ENCODE peak calls at places on chromosomes 4 and X, in ten cellular contexts. I, V, C, X, J, U, G, L, M and Q are unnamed samples.
A peak's percentile ranks its signal among the peaks of the same experiment; 100 is the strongest.

GRCh38 chrX:111779582-111779981 is 96.4 kb upstream of the TRPC5OS start:
- DNase-seq in I (no peak), V (no peak), C (no peak), X (no peak), J (no peak), U (no peak), G (no peak), L (peak; percentile 9), M (no peak), Q (no peak)

GRCh38 chrX:1853916-1854315 is 239.1 kb downstream of the ASMT start:
- DNase-seq in I (no peak), V (no peak), C (no peak), X (no peak), J (no peak), U (no peak), G (no peak), L (peak; percentile 11), M (no peak), Q (no peak)

GRCh38 chr4:13837228-13837627 is 209.7 kb upstream of the BOD1L1 start:
- DNase-seq in I (no peak), V (no peak), C (no peak), X (no peak), J (no peak), U (no peak), G (no peak), L (no peak), M (no peak), Q (no peak)

GRCh38 chr4:86960557-86960959 is 25.7 kb downstream of the AFF1 start:
- DNase-seq in I (no peak), V (no peak), C (no peak), X (no peak), J (no peak), U (no peak), G (no peak), L (no peak), M (no peak), Q (no peak)

GRCh38 chrX:9597361-9598035 is 132.6 kb downstream of the TBL1X start:
- DNase-seq in I (no peak), V (no peak), C (no peak), X (no peak), J (no peak), U (no peak), G (no peak), L (no peak), M (no peak), Q (no peak)

GRCh38 chrX:49978191-49978590 is 55.8 kb downstream of the CLCN5 start:
- DNase-seq in I (no peak), V (no peak), C (no peak), X (no peak), J (no peak), U (no peak), G (peak; percentile 71), L (peak; percentile 25), M (no peak), Q (no peak)

GRCh38 chrX:84339507-84340364 is 151.7 kb upstream of the RPS6KA6 start:
- DNase-seq in I (peak; percentile 14), V (no peak), C (no peak), X (no peak), J (no peak), U (peak; percentile 29), G (peak; percentile 32), L (peak; percentile 36), M (no peak), Q (no peak)

GRCh38 chr4:138050601-138051000 is 191.5 kb downstream of the SLC7A11 start:
- DNase-seq in I (no peak), V (no peak), C (no peak), X (no peak), J (no peak), U (no peak), G (no peak), L (no peak), M (no peak), Q (peak; percentile 36)

GRCh38 chr4:16779028-16779675 is 119.3 kb downstream of the LDB2 start:
- DNase-seq in I (no peak), V (no peak), C (no peak), X (no peak), J (no peak), U (no peak), G (no peak), L (no peak), M (no peak), Q (no peak)

GRCh38 chrX:47221756-47222155 is 3.3 kb downstream of the CDK16 start:
- DNase-seq in I (no peak), V (no peak), C (no peak), X (no peak), J (no peak), U (no peak), G (no peak), L (no peak), M (no peak), Q (peak; percentile 47)

GRCh38 chr4:158885564-158885963 is 116.7 kb downstream of the FNIP2 start:
- DNase-seq in I (no peak), V (no peak), C (no peak), X (no peak), J (no peak), U (no peak), G (no peak), L (no peak), M (no peak), Q (no peak)

GRCh38 chrX:39211501-39211900 is 410.2 kb downstream of the MID1IP1 start:
- DNase-seq in I (no peak), V (no peak), C (no peak), X (no peak), J (no peak), U (no peak), G (no peak), L (no peak), M (no peak), Q (no peak)

GRCh38 chr4:822361-823092 is 3.4 kb downstream of the CPLX1 start:
- DNase-seq in I (no peak), V (no peak), C (no peak), X (no peak), J (no peak), U (no peak), G (no peak), L (no peak), M (no peak), Q (no peak)

GRCh38 chr4:176563591-176563990 is 229.1 kb downstream of the VEGFC start:
- DNase-seq in I (peak; percentile 53), V (no peak), C (no peak), X (no peak), J (no peak), U (no peak), G (no peak), L (peak; percentile 33), M (no peak), Q (no peak)

GRCh38 chrX:50920132-50920531 is 9.6 kb downstream of the BMP15 start:
- DNase-seq in I (no peak), V (no peak), C (no peak), X (no peak), J (no peak), U (no peak), G (peak; percentile 48), L (peak; percentile 41), M (no peak), Q (peak; percentile 1)

GRCh38 chr4:23163649-23164436 is 471.1 kb downstream of the GBA3 start:
- DNase-seq in I (peak; percentile 23), V (no peak), C (no peak), X (no peak), J (no peak), U (no peak), G (no peak), L (peak; percentile 66), M (no peak), Q (no peak)

GRCh38 chr4:7894677-7895181 is 44.9 kb downstream of the AFAP1 start:
- DNase-seq in I (no peak), V (no peak), C (peak; percentile 78), X (no peak), J (no peak), U (no peak), G (no peak), L (no peak), M (no peak), Q (peak; percentile 92)

GRCh38 chr4:42150653-42151567 is 1.5 kb downstream of the BEND4 start:
- DNase-seq in I (no peak), V (no peak), C (no peak), X (no peak), J (no peak), U (no peak), G (no peak), L (no peak), M (peak; percentile 19), Q (no peak)

GRCh38 chr4:97139796-97140195 is 1003.5 kb downstream of the STPG2 start:
- DNase-seq in I (no peak), V (no peak), C (no peak), X (no peak), J (no peak), U (no peak), G (no peak), L (peak; percentile 38), M (no peak), Q (no peak)

GRCh38 chrX:43493751-43494150 is 162.3 kb upstream of the MAOA start:
- DNase-seq in I (no peak), V (no peak), C (no peak), X (no peak), J (no peak), U (no peak), G (no peak), L (peak; percentile 9), M (no peak), Q (no peak)

GRCh38 chrX:71140440-71140839 is 4.2 kb upstream of the NLGN3 start:
- DNase-seq in I (no peak), V (no peak), C (no peak), X (no peak), J (no peak), U (no peak), G (no peak), L (no peak), M (no peak), Q (no peak)

GRCh38 chrX:10855845-10856244 is 235.5 kb upstream of the MID1 start:
- DNase-seq in I (no peak), V (no peak), C (no peak), X (no peak), J (no peak), U (no peak), G (no peak), L (no peak), M (no peak), Q (no peak)

GRCh38 chrX:124232523-124233201 is 99.8 kb upstream of the TEX13D start:
- DNase-seq in I (no peak), V (no peak), C (no peak), X (no peak), J (no peak), U (no peak), G (no peak), L (peak; percentile 66), M (no peak), Q (no peak)

GRCh38 chr4:1575418-1576199 is 108.5 kb downstream of the FAM53A start:
- DNase-seq in I (no peak), V (no peak), C (no peak), X (no peak), J (no peak), U (no peak), G (no peak), L (no peak), M (no peak), Q (no peak)

GRCh38 chr4:11428701-11429571 is at the start of gene HS3ST1:
- DNase-seq in I (peak; percentile 61), V (no peak), C (peak; percentile 92), X (peak; percentile 90), J (peak; percentile 59), U (peak; percentile 50), G (peak; percentile 72), L (peak; percentile 94), M (peak; percentile 91), Q (peak; percentile 89)

GRCh38 chr4:34417160-34417559 is 1827.2 kb downstream of the ARAP2 start:
- DNase-seq in I (no peak), V (no peak), C (no peak), X (no peak), J (no peak), U (no peak), G (no peak), L (peak; percentile 76), M (no peak), Q (no peak)

GRCh38 chr4:165541773-165542459 is 163.1 kb downstream of the CPE start:
- DNase-seq in I (no peak), V (no peak), C (no peak), X (no peak), J (no peak), U (no peak), G (no peak), L (no peak), M (no peak), Q (peak; percentile 13)

GRCh38 chrX:136954930-136955329 is 74.4 kb upstream of the RBMX start:
- DNase-seq in I (peak; percentile 17), V (no peak), C (no peak), X (no peak), J (no peak), U (peak; percentile 0), G (peak; percentile 34), L (peak; percentile 24), M (no peak), Q (peak; percentile 44)